ENCODE peak calls at places on chromosomes 11 and 22, in ten cellular contexts. One of them, this sample, is unnamed. For H3K27me3, the result is how much of the 10 kb centered on the place peaks cover.

GRCh38 chr11:72848846-72849466 is 34.7 kb downstream of the ATG16L2 start:
- DNase-seq in IMR-90: peak
- DNase-seq in upper lobe of right lung: no peak
- DNase-seq in stomach: no peak
- DNase-seq in body of pancreas: no peak
- DNase-seq in foreskin keratinocyte: peak
- DNase-seq in ovary: peak
- DNase-seq in fibroblast of lung: peak
- DNase-seq in tibial nerve: no peak
- DNase-seq in CD8-positive, alpha-beta T cell: no peak
- DNase-seq in this sample: no peak

GRCh38 chr11:75931124-75931523 is 116.1 kb downstream of the UVRAG start:
- DNase-seq in IMR-90: peak
- DNase-seq in upper lobe of right lung: no peak
- DNase-seq in stomach: no peak
- DNase-seq in body of pancreas: no peak
- DNase-seq in foreskin keratinocyte: peak
- DNase-seq in ovary: no peak
- DNase-seq in fibroblast of lung: peak
- DNase-seq in tibial nerve: no peak
- DNase-seq in CD8-positive, alpha-beta T cell: no peak
- DNase-seq in this sample: no peak

GRCh38 chr11:76234704-76235232 is 28.5 kb upstream of the WNT11 start:
- DNase-seq in IMR-90: no peak
- DNase-seq in upper lobe of right lung: peak
- DNase-seq in stomach: peak
- DNase-seq in body of pancreas: no peak
- DNase-seq in foreskin keratinocyte: no peak
- DNase-seq in ovary: peak
- DNase-seq in fibroblast of lung: no peak
- DNase-seq in tibial nerve: peak
- DNase-seq in CD8-positive, alpha-beta T cell: peak
- DNase-seq in this sample: no peak

GRCh38 chr11:35515224-35515623 is 10.2 kb downstream of the PAMR1 start:
- DNase-seq in IMR-90: peak
- DNase-seq in upper lobe of right lung: no peak
- DNase-seq in stomach: no peak
- DNase-seq in body of pancreas: no peak
- DNase-seq in foreskin keratinocyte: peak
- DNase-seq in ovary: no peak
- DNase-seq in fibroblast of lung: peak
- DNase-seq in tibial nerve: no peak
- DNase-seq in CD8-positive, alpha-beta T cell: no peak
- DNase-seq in this sample: peak

GRCh38 chr11:59076876-59077571 is 9.1 kb upstream of the GLYATL1B start:
- DNase-seq in IMR-90: no peak
- DNase-seq in upper lobe of right lung: no peak
- DNase-seq in stomach: no peak
- DNase-seq in body of pancreas: no peak
- DNase-seq in foreskin keratinocyte: no peak
- DNase-seq in ovary: no peak
- DNase-seq in fibroblast of lung: no peak
- DNase-seq in tibial nerve: no peak
- DNase-seq in CD8-positive, alpha-beta T cell: no peak
- DNase-seq in this sample: no peak

GRCh38 chr11:110989734-110990133 is 255.8 kb upstream of the POU2AF2 start:
- DNase-seq in IMR-90: peak
- DNase-seq in upper lobe of right lung: no peak
- DNase-seq in stomach: no peak
- DNase-seq in body of pancreas: peak
- DNase-seq in foreskin keratinocyte: no peak
- DNase-seq in ovary: no peak
- DNase-seq in fibroblast of lung: peak
- DNase-seq in tibial nerve: no peak
- DNase-seq in CD8-positive, alpha-beta T cell: no peak
- DNase-seq in this sample: no peak

GRCh38 chr11:23765862-23766261 is 731.0 kb upstream of the LUZP2 start:
- DNase-seq in IMR-90: peak
- DNase-seq in upper lobe of right lung: no peak
- DNase-seq in stomach: no peak
- DNase-seq in body of pancreas: no peak
- DNase-seq in foreskin keratinocyte: peak
- DNase-seq in ovary: no peak
- DNase-seq in fibroblast of lung: peak
- DNase-seq in tibial nerve: no peak
- DNase-seq in CD8-positive, alpha-beta T cell: no peak
- DNase-seq in this sample: no peak

GRCh38 chr11:111382451-111382850 is 3.4 kb upstream of the POU2AF1 start:
- DNase-seq in IMR-90: no peak
- DNase-seq in upper lobe of right lung: no peak
- DNase-seq in stomach: no peak
- DNase-seq in body of pancreas: no peak
- DNase-seq in foreskin keratinocyte: no peak
- DNase-seq in ovary: no peak
- DNase-seq in fibroblast of lung: no peak
- DNase-seq in tibial nerve: no peak
- DNase-seq in CD8-positive, alpha-beta T cell: no peak
- DNase-seq in this sample: no peak

GRCh38 chr22:19619144-19620009 is 94.9 kb upstream of the SEPTIN5 start:
- DNase-seq in IMR-90: no peak
- DNase-seq in upper lobe of right lung: no peak
- DNase-seq in stomach: no peak
- DNase-seq in body of pancreas: no peak
- DNase-seq in foreskin keratinocyte: no peak
- DNase-seq in ovary: no peak
- DNase-seq in fibroblast of lung: no peak
- DNase-seq in tibial nerve: no peak
- DNase-seq in CD8-positive, alpha-beta T cell: no peak
- DNase-seq in this sample: no peak

GRCh38 chr11:12769834-12770345 is 95.7 kb downstream of the TEAD1 start:
- DNase-seq in IMR-90: peak
- DNase-seq in upper lobe of right lung: no peak
- DNase-seq in stomach: no peak
- DNase-seq in body of pancreas: peak
- DNase-seq in foreskin keratinocyte: peak
- DNase-seq in ovary: no peak
- DNase-seq in fibroblast of lung: peak
- DNase-seq in tibial nerve: no peak
- DNase-seq in CD8-positive, alpha-beta T cell: no peak
- DNase-seq in this sample: peak

GRCh38 chr11:16923987-16924386 is 90.2 kb downstream of the PLEKHA7 start:
- DNase-seq in IMR-90: no peak
- DNase-seq in upper lobe of right lung: no peak
- DNase-seq in stomach: peak
- DNase-seq in body of pancreas: peak
- DNase-seq in foreskin keratinocyte: no peak
- DNase-seq in ovary: no peak
- DNase-seq in fibroblast of lung: no peak
- DNase-seq in tibial nerve: no peak
- DNase-seq in CD8-positive, alpha-beta T cell: no peak
- DNase-seq in this sample: no peak

GRCh38 chr11:16925495-16926065 is 88.6 kb downstream of the PLEKHA7 start:
- DNase-seq in IMR-90: no peak
- DNase-seq in upper lobe of right lung: peak
- DNase-seq in stomach: no peak
- DNase-seq in body of pancreas: peak
- DNase-seq in foreskin keratinocyte: peak
- DNase-seq in ovary: peak
- DNase-seq in fibroblast of lung: peak
- DNase-seq in tibial nerve: no peak
- DNase-seq in CD8-positive, alpha-beta T cell: no peak
- DNase-seq in this sample: no peak

GRCh38 chr11:16926868-16927267 is 87.3 kb downstream of the PLEKHA7 start:
- DNase-seq in IMR-90: no peak
- DNase-seq in upper lobe of right lung: no peak
- DNase-seq in stomach: no peak
- DNase-seq in body of pancreas: no peak
- DNase-seq in foreskin keratinocyte: no peak
- DNase-seq in ovary: no peak
- DNase-seq in fibroblast of lung: no peak
- DNase-seq in tibial nerve: no peak
- DNase-seq in CD8-positive, alpha-beta T cell: no peak
- DNase-seq in this sample: no peak

GRCh38 chr11:16924826-16925494 is 89.3 kb downstream of the PLEKHA7 start:
- DNase-seq in IMR-90: no peak
- DNase-seq in upper lobe of right lung: peak
- DNase-seq in stomach: peak
- DNase-seq in body of pancreas: peak
- DNase-seq in foreskin keratinocyte: peak
- DNase-seq in ovary: peak
- DNase-seq in fibroblast of lung: peak
- DNase-seq in tibial nerve: no peak
- DNase-seq in CD8-positive, alpha-beta T cell: no peak
- DNase-seq in this sample: no peak

DNA sequence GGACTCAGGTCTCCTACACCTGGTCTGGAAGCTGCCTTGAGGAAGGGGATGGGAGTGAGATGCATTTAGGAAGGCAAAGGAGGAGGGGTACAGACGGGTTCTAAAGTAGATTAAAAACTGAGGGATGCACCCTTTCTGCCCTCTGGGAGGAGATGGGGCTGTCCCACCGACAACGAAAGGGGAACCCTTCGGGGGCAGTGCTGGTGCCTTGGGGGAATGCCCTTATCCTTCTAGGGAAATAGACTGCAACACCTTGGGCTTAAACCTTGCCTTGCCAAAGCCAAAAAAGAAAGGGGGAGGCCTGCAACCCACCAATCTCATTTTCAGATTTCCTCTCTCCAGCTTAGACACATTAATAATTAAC is 89.8 kb downstream of the PLEKHA7 start:
- DNase-seq in IMR-90: no peak
- DNase-seq in upper lobe of right lung: no peak
- DNase-seq in stomach: no peak
- DNase-seq in body of pancreas: no peak
- DNase-seq in foreskin keratinocyte: no peak
- DNase-seq in ovary: no peak
- DNase-seq in fibroblast of lung: no peak
- DNase-seq in tibial nerve: no peak
- DNase-seq in CD8-positive, alpha-beta T cell: no peak
- DNase-seq in this sample: no peak
- H3K27me3 ChIP-seq in IMR-90: half or more
- H3K27me3 ChIP-seq in upper lobe of right lung: under half
- H3K27me3 ChIP-seq in stomach: under half
- H3K27me3 ChIP-seq in body of pancreas: under half
- H3K27me3 ChIP-seq in foreskin keratinocyte: under half
- H3K27me3 ChIP-seq in ovary: under half
- H3K27me3 ChIP-seq in fibroblast of lung: under half
- H3K27me3 ChIP-seq in tibial nerve: under half
- H3K27me3 ChIP-seq in CD8-positive, alpha-beta T cell: under half
- H3K27me3 ChIP-seq in this sample: under half

DNA sequence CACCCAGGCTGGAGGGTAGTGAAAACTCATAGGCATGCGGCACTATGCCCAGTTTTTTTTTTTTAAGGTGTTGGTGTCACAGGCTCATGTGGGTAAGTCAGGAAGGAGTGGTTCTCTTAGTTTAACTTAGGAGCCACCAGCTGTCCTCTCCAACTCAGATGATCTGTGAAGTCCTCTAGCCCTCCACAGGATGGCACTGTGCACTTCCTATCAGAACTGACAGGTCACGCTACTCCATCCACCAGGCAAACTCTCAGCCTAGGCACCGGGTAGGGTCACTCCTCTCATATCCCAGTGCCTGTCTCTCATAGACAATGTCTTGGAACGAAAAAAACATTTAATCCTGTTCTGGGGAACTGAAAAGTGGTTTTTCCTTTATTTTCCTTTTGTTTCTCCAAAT is 16.5 kb downstream of the NAP1L4 start:
- DNase-seq in IMR-90: peak
- DNase-seq in upper lobe of right lung: no peak
- DNase-seq in stomach: peak
- DNase-seq in body of pancreas: peak
- DNase-seq in foreskin keratinocyte: no peak
- DNase-seq in ovary: no peak
- DNase-seq in fibroblast of lung: no peak
- DNase-seq in tibial nerve: no peak
- DNase-seq in CD8-positive, alpha-beta T cell: peak
- DNase-seq in this sample: no peak
- TF ChIP-seq CTCF in IMR-90: peak
- TF ChIP-seq CTCF in upper lobe of right lung: peak
- TF ChIP-seq CTCF in stomach: peak
- TF ChIP-seq CTCF in body of pancreas: peak
- TF ChIP-seq CTCF in foreskin keratinocyte: peak
- TF ChIP-seq CTCF in ovary: no peak
- TF ChIP-seq CTCF in fibroblast of lung: peak
- TF ChIP-seq CTCF in tibial nerve: no peak
- TF ChIP-seq CTCF in CD8-positive, alpha-beta T cell: peak
- TF ChIP-seq CTCF in this sample: peak

GRCh38 chr22:36548606-36549005 is 19.6 kb upstream of the EIF3D start:
- DNase-seq in IMR-90: no peak
- DNase-seq in upper lobe of right lung: no peak
- DNase-seq in stomach: no peak
- DNase-seq in body of pancreas: no peak
- DNase-seq in foreskin keratinocyte: no peak
- DNase-seq in ovary: no peak
- DNase-seq in fibroblast of lung: no peak
- DNase-seq in tibial nerve: no peak
- DNase-seq in CD8-positive, alpha-beta T cell: no peak
- DNase-seq in this sample: no peak

GRCh38 chr22:36551096-36551495 is 22.1 kb upstream of the EIF3D start:
- DNase-seq in IMR-90: no peak
- DNase-seq in upper lobe of right lung: no peak
- DNase-seq in stomach: no peak
- DNase-seq in body of pancreas: no peak
- DNase-seq in foreskin keratinocyte: no peak
- DNase-seq in ovary: no peak
- DNase-seq in fibroblast of lung: no peak
- DNase-seq in tibial nerve: no peak
- DNase-seq in CD8-positive, alpha-beta T cell: no peak
- DNase-seq in this sample: no peak

GRCh38 chr22:36546932-36547331 is 18.0 kb upstream of the EIF3D start:
- DNase-seq in IMR-90: peak
- DNase-seq in upper lobe of right lung: no peak
- DNase-seq in stomach: no peak
- DNase-seq in body of pancreas: no peak
- DNase-seq in foreskin keratinocyte: peak
- DNase-seq in ovary: no peak
- DNase-seq in fibroblast of lung: peak
- DNase-seq in tibial nerve: no peak
- DNase-seq in CD8-positive, alpha-beta T cell: no peak
- DNase-seq in this sample: no peak

GRCh38 chr22:36546092-36546804 is 17.3 kb upstream of the EIF3D start:
- DNase-seq in IMR-90: peak
- DNase-seq in upper lobe of right lung: no peak
- DNase-seq in stomach: no peak
- DNase-seq in body of pancreas: peak
- DNase-seq in foreskin keratinocyte: peak
- DNase-seq in ovary: no peak
- DNase-seq in fibroblast of lung: peak
- DNase-seq in tibial nerve: no peak
- DNase-seq in CD8-positive, alpha-beta T cell: no peak
- DNase-seq in this sample: no peak

GRCh38 chr22:36549033-36549432 is 20.1 kb upstream of the EIF3D start:
- DNase-seq in IMR-90: no peak
- DNase-seq in upper lobe of right lung: no peak
- DNase-seq in stomach: no peak
- DNase-seq in body of pancreas: no peak
- DNase-seq in foreskin keratinocyte: no peak
- DNase-seq in ovary: no peak
- DNase-seq in fibroblast of lung: no peak
- DNase-seq in tibial nerve: no peak
- DNase-seq in CD8-positive, alpha-beta T cell: no peak
- DNase-seq in this sample: no peak
- H3K27me3 ChIP-seq in IMR-90: under half
- H3K27me3 ChIP-seq in upper lobe of right lung: under half
- H3K27me3 ChIP-seq in stomach: under half
- H3K27me3 ChIP-seq in body of pancreas: under half
- H3K27me3 ChIP-seq in foreskin keratinocyte: under half
- H3K27me3 ChIP-seq in ovary: under half
- H3K27me3 ChIP-seq in fibroblast of lung: under half
- H3K27me3 ChIP-seq in tibial nerve: under half
- H3K27me3 ChIP-seq in CD8-positive, alpha-beta T cell: under half
- H3K27me3 ChIP-seq in this sample: under half

GRCh38 chr22:24128631-24129601 is 52.4 kb upstream of the SUSD2 start:
- DNase-seq in IMR-90: no peak
- DNase-seq in upper lobe of right lung: no peak
- DNase-seq in stomach: no peak
- DNase-seq in body of pancreas: peak
- DNase-seq in foreskin keratinocyte: no peak
- DNase-seq in ovary: no peak
- DNase-seq in fibroblast of lung: no peak
- DNase-seq in tibial nerve: no peak
- DNase-seq in CD8-positive, alpha-beta T cell: no peak
- DNase-seq in this sample: no peak
- TF ChIP-seq CTCF in IMR-90: no peak
- TF ChIP-seq CTCF in upper lobe of right lung: no peak
- TF ChIP-seq CTCF in stomach: no peak
- TF ChIP-seq CTCF in body of pancreas: no peak
- TF ChIP-seq CTCF in foreskin keratinocyte: no peak
- TF ChIP-seq CTCF in ovary: no peak
- TF ChIP-seq CTCF in fibroblast of lung: no peak
- TF ChIP-seq CTCF in tibial nerve: no peak
- TF ChIP-seq CTCF in CD8-positive, alpha-beta T cell: no peak
- TF ChIP-seq CTCF in this sample: no peak

This sample was measured in BJ.